ENCODE peak calls at places on chromosome 6, in eight cellular contexts. D, N, R, V, Z, G, T and Y are unnamed samples.

GRCh38 chr6:106206905-106207304 is 118.7 kb downstream of the ATG5 start:
- DNase-seq in N (no peak), V (no peak), T (no peak), Z (no peak), G (no peak), D (no peak), R (no peak), Y (no peak)

GRCh38 chr6:83853178-83853967 is at the start of gene RIPPLY2:
- DNase-seq in Z (peak), D (no peak), G (no peak), V (no peak), R (no peak), N (peak), T (peak), Y (peak)

GRCh38 chr6:39948156-39948850 is 14.0 kb upstream of the MOCS1 start:
- DNase-seq in T (no peak), Z (no peak), V (no peak), G (no peak), N (no peak), R (peak), D (no peak), Y (no peak)

GRCh38 chr6:39961178-39961577 is 26.9 kb upstream of the MOCS1 start:
- DNase-seq in N (no peak), Z (peak), V (no peak), G (no peak), D (no peak), R (no peak), T (peak), Y (peak)

GRCh38 chr6:56242343-56242742 is 5.0 kb downstream of the COL21A1 start:
- DNase-seq in G (no peak), D (no peak), V (no peak), T (peak), N (no peak), Z (no peak), R (no peak), Y (peak)

GRCh38 chr6:70221025-70221714 is 81.7 kb downstream of the COL9A1 start:
- DNase-seq in D (peak), N (peak), V (peak), G (peak), Z (no peak), T (peak), R (no peak), Y (peak)

GRCh38 chr6:170088349-170088951 is 202.4 kb downstream of the DLL1 start:
- DNase-seq in T (no peak), Z (peak), D (no peak), V (no peak), G (peak), N (no peak), R (peak), Y (no peak)

GRCh38 chr6:82906489-82906888 is 159.2 kb downstream of the UBE3D start:
- DNase-seq in N (no peak), Z (no peak), R (no peak), D (peak), V (peak), T (peak), G (no peak), Y (peak)

GRCh38 chr6:108945686-108946158 is 97.5 kb downstream of the ARMC2 start:
- DNase-seq in N (no peak), R (no peak), G (peak), T (peak), D (no peak), V (no peak), Z (peak), Y (peak)

GRCh38 chr6:1382883-1383728 is 6.3 kb upstream of the FOXF2 start:
- DNase-seq in V (no peak), G (no peak), N (no peak), R (no peak), D (no peak), T (no peak), Z (no peak), Y (no peak)

GRCh38 chr6:169937389-169938261 is 186.2 kb downstream of the ERMARD start:
- DNase-seq in D (no peak), Z (no peak), R (no peak), G (no peak), V (no peak), N (no peak), T (no peak), Y (no peak)

GRCh38 chr6:151130329-151130728 is 109.4 kb upstream of the AKAP12 start:
- DNase-seq in D (no peak), V (no peak), T (no peak), N (no peak), Z (no peak), G (no peak), R (no peak), Y (no peak)

GRCh38 chr6:46263709-46264091 is 92.9 kb upstream of the ENPP5 start:
- DNase-seq in D (peak), Z (no peak), V (no peak), T (peak), R (no peak), N (no peak), G (no peak), Y (peak)

GRCh38 chr6:12208190-12208589 is 82.0 kb upstream of the EDN1 start:
- DNase-seq in G (no peak), Z (peak), V (no peak), T (peak), D (peak), R (no peak), N (no peak), Y (peak)

GRCh38 chr6:161924516-161925116 is 650.8 kb upstream of the AGPAT4 start:
- DNase-seq in R (no peak), V (no peak), T (no peak), D (no peak), N (no peak), G (no peak), Z (no peak), Y (no peak)

GRCh38 chr6:78639505-78640110 is 227.7 kb upstream of the IRAK1BP1 start:
- DNase-seq in T (no peak), Z (no peak), N (no peak), G (no peak), D (no peak), V (no peak), R (no peak), Y (no peak)

GRCh38 chr6:168277274-168277669 is 42.3 kb downstream of the DACT2 start:
- DNase-seq in D (no peak), T (no peak), N (no peak), V (no peak), Z (no peak), G (peak), R (no peak), Y (no peak)

GRCh38 chr6:154683756-154684523 is 49.3 kb upstream of the SCAF8 start:
- DNase-seq in G (no peak), Z (no peak), D (peak), V (peak), N (no peak), T (peak), R (no peak), Y (peak)

GRCh38 chr6:33428219-33428890 is 8.5 kb downstream of the SYNGAP1 start:
- DNase-seq in N (peak), V (peak), D (peak), Z (no peak), R (peak), G (peak), T (peak), Y (peak)

GRCh38 chr6:90288404-90288803 is 8.2 kb downstream of the BACH2 start:
- DNase-seq in R (no peak), D (peak), N (no peak), Z (no peak), V (no peak), T (no peak), G (no peak), Y (peak)

GRCh38 chr6:25215881-25216280 is 63.3 kb upstream of the CARMIL1 start:
- DNase-seq in Z (no peak), G (no peak), V (no peak), D (no peak), T (no peak), N (no peak), R (no peak), Y (no peak)

GRCh38 chr6:4727671-4728435 is 48.4 kb upstream of the CDYL start:
- DNase-seq in Z (no peak), R (no peak), G (no peak), D (peak), V (peak), T (peak), N (no peak), Y (peak)

GRCh38 chr6:34865107-34865506 is 22.7 kb downstream of the TAF11 start:
- DNase-seq in R (no peak), Z (no peak), V (no peak), N (no peak), G (no peak), D (no peak), T (peak), Y (no peak)

GRCh38 chr6:13009465-13009864 is 292.9 kb downstream of the PHACTR1 start:
- DNase-seq in N (no peak), V (no peak), T (no peak), G (no peak), D (no peak), Z (no peak), R (no peak), Y (no peak)

GRCh38 chr6:124226396-124226795 is 422.7 kb downstream of the NKAIN2 start:
- DNase-seq in R (no peak), V (no peak), Z (no peak), N (no peak), D (no peak), T (peak), G (no peak), Y (peak)

GRCh38 chr6:169725270-169726048 is 1.2 kb upstream of the PHF10 start:
- DNase-seq in Z (peak), V (no peak), D (peak), R (peak), G (peak), T (peak), N (peak), Y (peak)

GRCh38 chr6:112330877-112331260 is 16.3 kb upstream of the RFPL4B start:
- DNase-seq in D (no peak), R (no peak), V (no peak), T (no peak), N (no peak), Z (no peak), G (no peak), Y (no peak)

GRCh38 chr6:35397806-35398418 is 54.2 kb upstream of the FANCE start:
- DNase-seq in V (no peak), Z (no peak), T (no peak), N (no peak), R (no peak), G (no peak), D (no peak), Y (no peak)

GRCh38 chr6:98156580-98156979 is 677.8 kb upstream of the POU3F2 start:
- DNase-seq in G (no peak), V (no peak), D (no peak), Z (no peak), R (no peak), N (no peak), T (no peak), Y (no peak)

GRCh38 chr6:101558712-101559111 is 165.2 kb downstream of the GRIK2 start:
- DNase-seq in V (no peak), Z (no peak), R (no peak), N (no peak), T (no peak), G (no peak), D (no peak), Y (no peak)

GRCh38 chr6:116444991-116445566 is 16.1 kb upstream of the CALHM6 start:
- DNase-seq in N (no peak), R (no peak), Z (no peak), T (no peak), D (no peak), V (peak), G (no peak), Y (no peak)

GRCh38 chr6:54185885-54186284 is 74.6 kb downstream of the MLIP start:
- DNase-seq in G (no peak), N (no peak), V (no peak), R (no peak), T (no peak), D (peak), Z (no peak), Y (no peak)

DNA sequence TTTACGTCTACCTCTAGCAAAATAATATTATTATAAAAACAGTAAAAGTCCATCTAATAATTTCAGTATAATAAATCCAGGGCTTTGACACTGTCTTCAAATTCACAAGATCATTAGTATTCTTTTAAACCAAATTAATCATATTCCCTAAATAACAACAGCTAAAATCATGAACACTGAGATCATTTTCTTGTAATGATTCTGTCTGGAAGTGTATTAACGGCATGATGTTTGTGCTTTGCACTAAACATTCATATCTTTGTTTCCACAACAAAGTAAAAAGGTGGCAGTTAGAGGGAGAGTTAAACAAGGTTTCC is 18.8 kb downstream of the HIVEP2 start:
- DNase-seq in V (no peak), Z (no peak), T (no peak), R (no peak), N (no peak), G (no peak), D (no peak), Y (no peak)
- H3K4me3 ChIP-seq in V (peak), Z (peak), T (peak), R (peak), N (no peak), G (peak), D (peak), Y (peak)

DNA sequence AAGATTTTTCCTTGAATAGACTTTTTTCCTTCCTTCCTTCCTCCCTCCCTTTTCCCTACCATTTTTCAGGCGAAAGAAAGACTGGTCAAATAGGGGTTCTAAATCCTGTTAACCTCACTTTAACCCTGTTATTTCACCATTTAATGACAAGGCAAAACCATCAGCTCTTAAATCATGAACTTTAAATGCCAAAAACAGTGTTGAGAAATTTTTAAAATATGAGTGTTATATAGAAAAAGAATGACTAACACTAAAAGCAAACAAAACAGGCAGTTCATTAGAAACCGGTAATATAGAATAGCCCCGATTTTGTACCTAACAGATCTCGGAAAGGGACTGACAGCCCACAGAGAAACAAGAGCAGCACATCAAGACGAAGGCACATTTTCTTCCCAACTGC is 57.3 kb upstream of the CEP85L start:
- DNase-seq in Z (no peak), N (no peak), D (peak), G (no peak), T (peak), V (no peak), R (no peak), Y (peak)
- H3K4me3 ChIP-seq in Z (peak), N (peak), D (peak), G (no peak), T (peak), V (peak), R (no peak), Y (peak)

DNA sequence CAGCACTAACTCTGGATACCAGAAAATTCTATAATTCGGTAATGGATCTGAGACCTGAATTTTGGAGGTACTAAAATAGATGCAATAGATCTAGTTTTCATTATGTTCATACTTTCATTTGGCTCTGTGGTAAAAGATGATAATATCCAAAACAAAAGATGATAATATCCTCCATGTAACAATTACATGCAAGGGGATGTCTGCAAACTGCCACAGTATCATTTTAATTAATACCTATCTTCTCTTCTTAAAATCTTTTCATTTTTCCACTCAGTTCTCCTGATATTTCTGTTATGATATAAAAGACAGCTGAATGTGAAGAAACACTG is 15.6 kb downstream of the BTN2A1 start:
- DNase-seq in R (no peak), D (no peak), T (no peak), V (no peak), Z (no peak), N (no peak), G (no peak), Y (no peak)
- H3K4me3 ChIP-seq in R (no peak), D (peak), T (peak), V (peak), Z (peak), N (peak), G (peak), Y (peak)

DNA sequence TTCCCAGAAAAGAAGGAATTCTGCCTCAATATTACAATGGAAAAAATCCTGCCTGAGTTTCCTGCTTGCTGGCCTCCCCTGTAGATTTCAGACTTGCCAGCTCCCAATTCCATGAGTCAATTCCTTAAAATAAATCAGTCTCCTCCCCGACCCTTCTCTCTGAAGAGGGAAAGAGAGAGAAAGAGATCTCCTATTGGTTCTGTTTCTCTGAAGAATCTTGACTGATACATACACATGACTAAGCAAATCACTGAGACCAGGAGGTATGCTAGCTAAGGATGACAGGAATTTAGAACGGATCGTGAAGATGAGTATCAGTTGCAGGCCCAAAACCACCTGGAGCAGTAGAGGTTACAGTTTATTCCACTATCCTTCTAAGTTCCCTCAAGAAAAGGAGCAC is 11.3 kb upstream of the RBM24 start:
- DNase-seq in D (no peak), T (no peak), G (no peak), N (no peak), R (no peak), V (no peak), Z (no peak), Y (peak)
- H3K4me3 ChIP-seq in D (no peak), T (no peak), G (no peak), N (no peak), R (no peak), V (no peak), Z (no peak), Y (no peak)

GRCh38 chr6:16331328-16332174 is 93.2 kb downstream of the GMPR start:
- DNase-seq in N (peak), T (peak), G (peak), D (peak), Z (peak), R (peak), V (peak), Y (peak)
- H3K4me3 ChIP-seq in N (peak), T (no peak), G (no peak), D (peak), Z (no peak), R (no peak), V (peak), Y (no peak)

GRCh38 chr6:138418118-138418742 is 14.2 kb downstream of the HEBP2 start:
- DNase-seq in Z (no peak), N (no peak), G (no peak), V (no peak), R (no peak), D (no peak), T (no peak), Y (no peak)

GRCh38 chr6:138419766-138420165 is 15.7 kb downstream of the HEBP2 start:
- DNase-seq in G (no peak), R (no peak), N (no peak), Z (no peak), D (no peak), V (no peak), T (no peak), Y (no peak)

GRCh38 chr6:138417493-138418117 is 13.6 kb downstream of the HEBP2 start:
- DNase-seq in D (no peak), R (no peak), N (no peak), T (no peak), Z (no peak), G (no peak), V (no peak), Y (no peak)

GRCh38 chr6:138415125-138415524 is 11.1 kb downstream of the HEBP2 start:
- DNase-seq in G (no peak), R (no peak), N (no peak), V (no peak), T (no peak), Z (no peak), D (no peak), Y (no peak)

DNA sequence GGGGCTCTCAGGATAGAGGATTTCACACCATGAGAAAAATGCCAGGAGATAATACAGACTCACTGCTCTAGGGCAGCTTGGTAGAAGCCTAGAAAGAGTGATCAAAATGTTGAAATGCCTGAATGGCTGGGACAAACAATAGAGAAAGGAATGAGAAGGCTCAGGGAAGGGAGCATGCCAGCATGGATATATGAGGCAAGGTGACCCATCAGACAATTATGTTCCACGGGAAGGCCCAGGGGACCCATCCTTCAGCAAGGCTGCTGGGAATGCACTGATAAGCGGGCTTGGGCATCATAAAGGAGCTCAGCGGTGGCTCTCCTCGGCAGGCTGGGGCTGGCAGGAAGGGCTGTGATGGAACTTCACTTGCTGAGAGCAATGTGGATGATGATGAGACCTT is 12.2 kb downstream of the HEBP2 start:
- DNase-seq in N (no peak), Z (no peak), T (no peak), R (no peak), G (no peak), D (no peak), V (no peak), Y (no peak)
- H3K4me3 ChIP-seq in N (no peak), Z (no peak), T (no peak), R (no peak), G (no peak), D (no peak), V (no peak), Y (no peak)